ENCODE peak calls at places on chromosomes 12 and 14, in four cellular contexts. F is AG04450, Q is cardiac fibroblast, W is suprapubic skin. X is an unnamed sample.

GRCh38 chr14:92993302-92993701 is 70.4 kb downstream of the CHGA start:
- DNase-seq in Q (no peak), W (no peak), F (no peak), X (no peak)

GRCh38 chr14:53526190-53526589 is 373.1 kb upstream of the DDHD1 start:
- DNase-seq in Q (no peak), W (no peak), F (no peak), X (no peak)

GRCh38 chr12:116148844-116149243 is 128.6 kb downstream of the MED13L start:
- DNase-seq in Q (no peak), F (no peak), W (no peak), X (no peak)

GRCh38 chr12:105561981-105562726 is 231.7 kb downstream of the C12orf75 start:
- DNase-seq in F (peak), Q (peak), W (no peak), X (peak)

GRCh38 chr12:128069359-128069997 is 197.5 kb upstream of the TMEM132C start:
- DNase-seq in Q (peak), W (no peak), F (no peak), X (no peak)

GRCh38 chr14:67166450-67166853 is 22.8 kb upstream of the GARIN2 start:
- DNase-seq in W (no peak), F (peak), Q (peak), X (no peak)

GRCh38 chr14:56659964-56660551 is 80.5 kb downstream of the TMEM260 start:
- DNase-seq in W (no peak), Q (peak), F (peak), X (peak)

GRCh38 chr12:47734725-47735480 is 9.6 kb upstream of the ENDOU start:
- DNase-seq in Q (no peak), F (no peak), W (no peak), X (no peak)

GRCh38 chr12:113580437-113580836 is 108.8 kb upstream of the LHX5 start:
- DNase-seq in Q (no peak), F (no peak), W (no peak), X (no peak)

GRCh38 chr14:51849095-51849494 is 11.3 kb upstream of the GNG2 start:
- DNase-seq in F (no peak), W (no peak), Q (no peak), X (no peak)

GRCh38 chr12:51821423-51822260 is 26.9 kb downstream of the FIGNL2 start:
- DNase-seq in Q (no peak), F (no peak), W (no peak), X (no peak)

GRCh38 chr12:119592232-119592631 is 1.3 kb upstream of the TMEM233 start:
- DNase-seq in Q (no peak), W (no peak), F (no peak), X (peak)

GRCh38 chr12:109927622-109928021 is 27.5 kb downstream of the TCHP start:
- DNase-seq in Q (peak), W (peak), F (no peak), X (no peak)

GRCh38 chr14:68787235-68787727 is 5.6 kb downstream of the ZFP36L1 start:
- DNase-seq in W (no peak), F (no peak), Q (no peak), X (no peak)

GRCh38 chr12:98725481-98726247 is 80.6 kb downstream of the APAF1 start:
- DNase-seq in Q (peak), F (peak), W (no peak), X (no peak)

GRCh38 chr12:77847060-77847541 is 16.4 kb downstream of the NAV3 start:
- DNase-seq in F (no peak), Q (peak), W (no peak), X (peak)

GRCh38 chr12:85076688-85077430 is 40.7 kb downstream of the LRRIQ1 start:
- DNase-seq in F (peak), W (no peak), Q (peak), X (peak)

GRCh38 chr12:50734409-50735263 is 29.3 kb upstream of the ATF1 start:
- DNase-seq in F (no peak), Q (peak), W (no peak), X (no peak)

GRCh38 chr12:93667672-93668071 is 9.5 kb upstream of the CRADD start:
- DNase-seq in F (peak), W (no peak), Q (no peak), X (peak)

GRCh38 chr12:30440826-30441602 is 254.7 kb downstream of the IPO8 start:
- DNase-seq in W (no peak), F (no peak), Q (peak), X (no peak)

GRCh38 chr12:98416845-98417244 is 98.5 kb upstream of the TMPO start:
- DNase-seq in Q (peak), F (no peak), W (no peak), X (no peak)

GRCh38 chr14:88588081-88588480 is 25.2 kb downstream of the ZC3H14 start:
- DNase-seq in Q (no peak), F (no peak), W (no peak), X (no peak)

GRCh38 chr14:64966976-64967375 is 5.2 kb downstream of the RAB15 start:
- DNase-seq in W (no peak), F (no peak), Q (no peak), X (no peak)

GRCh38 chr12:20631711-20632110 is 63.4 kb upstream of the SLCO1C1 start:
- DNase-seq in Q (peak), W (no peak), F (no peak), X (no peak)

GRCh38 chr14:93824076-93824475 is 35.8 kb upstream of the PRIMA1 start:
- DNase-seq in W (no peak), F (no peak), Q (no peak), X (no peak)

GRCh38 chr12:101935769-101936741 is 58.7 kb downstream of the DRAM1 start:
- DNase-seq in F (peak), Q (peak), W (peak), X (peak)

GRCh38 chr14:105173901-105174894 is 5.6 kb upstream of the JAG2 start:
- DNase-seq in F (no peak), Q (no peak), W (no peak), X (no peak)

GRCh38 chr14:103123634-103124500 is 606 bp downstream of the TNFAIP2 start:
- DNase-seq in W (peak), Q (peak), F (no peak), X (no peak)

GRCh38 chr14:103121161-103121845 is 2.0 kb upstream of the TNFAIP2 start:
- DNase-seq in F (no peak), W (peak), Q (peak), X (no peak)

GRCh38 chr14:103123128-103123633 is at the start of gene TNFAIP2:
- DNase-seq in F (no peak), W (peak), Q (peak), X (no peak)

GRCh38 chr14:103122578-103123127 is 608 bp upstream of the TNFAIP2 start:
- DNase-seq in F (no peak), Q (no peak), W (no peak), X (no peak)

GRCh38 chr14:103121846-103122577 is 1.2 kb upstream of the TNFAIP2 start:
- DNase-seq in F (no peak), W (peak), Q (peak), X (peak)
- H3K4me3 ChIP-seq in F (no peak), W (peak), Q (peak), X (no peak)

GRCh38 chr14:101151930-101152310 is 248.4 kb upstream of the RTL1 start:
- DNase-seq in F (no peak), Q (no peak), W (no peak), X (no peak)
- H3K4me3 ChIP-seq in F (no peak), Q (no peak), W (no peak), X (no peak)

GRCh38 chr12:9750276-9751203 is 10.2 kb downstream of the CD69 start:
- DNase-seq in F (peak), Q (peak), W (no peak), X (peak)

GRCh38 chr12:9754097-9754964 is 6.4 kb downstream of the CD69 start:
- DNase-seq in W (no peak), Q (no peak), F (no peak), X (no peak)

GRCh38 chr12:9752145-9752717 is 8.5 kb downstream of the CD69 start:
- DNase-seq in Q (no peak), F (no peak), W (no peak), X (no peak)

GRCh38 chr12:9753042-9753820 is 7.5 kb downstream of the CD69 start:
- DNase-seq in Q (no peak), W (no peak), F (no peak), X (no peak)

DNA sequence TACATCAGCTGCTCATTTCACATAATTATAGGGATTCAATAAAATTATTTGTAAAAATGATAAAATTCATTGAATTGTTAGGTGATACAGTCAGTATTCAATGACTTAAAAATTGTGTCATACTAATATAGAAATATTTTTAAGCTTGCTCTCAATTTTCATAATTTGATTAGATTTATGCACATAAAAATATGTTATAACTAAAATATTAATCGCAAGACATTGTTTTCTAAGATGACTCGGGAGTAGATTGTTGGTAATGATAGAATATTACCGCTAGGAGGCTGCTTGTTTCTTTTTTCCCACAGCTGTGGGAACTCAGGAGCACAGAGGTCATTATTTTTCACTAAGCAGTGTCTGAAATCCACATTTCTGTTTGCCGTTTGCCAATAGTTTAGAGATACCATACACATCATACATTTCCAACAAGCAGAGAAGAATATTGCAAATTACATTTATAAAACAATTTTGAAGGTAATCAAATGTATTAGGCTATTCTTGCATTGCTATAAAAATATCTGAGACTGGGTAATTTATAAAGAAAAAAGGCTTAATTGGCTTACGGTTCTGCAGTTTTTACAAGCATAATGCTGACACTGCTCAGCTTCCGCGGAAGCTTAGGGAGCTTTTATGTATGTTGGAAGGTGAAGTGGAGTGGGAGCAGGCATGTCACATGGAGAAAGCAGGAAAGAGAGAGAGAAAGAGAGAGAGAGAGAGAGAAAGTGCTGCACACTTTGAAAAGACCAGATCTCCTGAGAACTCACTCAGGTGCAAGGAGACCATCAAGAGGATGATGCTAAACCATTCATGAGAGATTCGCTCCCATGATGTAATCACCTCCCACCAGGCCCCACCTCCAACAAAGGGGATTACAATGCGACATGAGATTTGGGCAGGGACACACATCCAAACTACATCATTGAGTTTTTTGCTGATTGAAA is 9.2 kb downstream of the CD69 start:
- DNase-seq in F (no peak), W (no peak), Q (peak), X (no peak)
- H3K4me3 ChIP-seq in F (no peak), W (peak), Q (no peak), X (no peak)

GRCh38 chr14:99790978-99791376 is 2.2 kb upstream of the EML1 start:
- DNase-seq in W (no peak), Q (no peak), F (no peak), X (no peak)

GRCh38 chr14:99794156-99794780 is 1.1 kb downstream of the EML1 start:
- DNase-seq in Q (no peak), W (no peak), F (no peak), X (no peak)

GRCh38 chr14:99793213-99794155 is at the start of gene EML1:
- DNase-seq in W (peak), Q (peak), F (peak), X (peak)

GRCh38 chr14:99791476-99792283 is 1.5 kb upstream of the EML1 start:
- DNase-seq in W (no peak), Q (peak), F (no peak), X (no peak)

DNA sequence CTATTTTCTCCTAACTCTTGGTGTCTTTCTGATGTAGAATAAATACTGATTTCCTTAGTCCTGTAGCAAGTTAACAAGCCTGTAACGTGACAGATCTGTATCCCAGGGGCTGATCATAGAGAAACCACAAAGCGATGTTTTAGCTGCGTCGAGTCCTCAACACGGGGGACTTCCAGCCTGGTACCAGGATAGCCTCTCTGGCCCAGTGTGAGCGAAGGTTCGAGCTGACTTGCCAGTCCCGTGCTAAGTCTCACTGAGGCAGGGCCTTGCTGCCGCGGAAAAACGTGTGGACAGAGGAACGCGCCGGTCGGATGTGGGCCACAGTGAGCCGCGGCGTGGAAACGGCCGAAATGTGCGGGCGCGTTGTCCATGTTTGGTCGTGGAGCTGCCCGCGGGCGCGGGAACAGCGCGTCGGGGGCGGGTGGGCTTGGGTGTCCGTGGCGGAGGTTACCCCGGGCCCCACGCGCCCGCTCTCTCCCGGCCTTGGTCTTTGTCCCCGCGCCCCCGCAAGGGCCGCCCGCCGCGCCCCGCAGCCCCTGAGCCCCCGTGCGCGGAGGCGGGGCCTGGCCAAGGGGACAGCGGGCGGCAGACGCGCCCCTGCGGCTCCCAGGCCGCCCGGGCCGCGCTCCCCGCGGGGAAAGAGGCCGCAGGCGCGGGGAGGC is 531 bp upstream of the EML1 start:
- DNase-seq in Q (peak), F (no peak), W (no peak), X (no peak)
- H3K4me3 ChIP-seq in Q (peak), F (peak), W (peak), X (peak)

DNA sequence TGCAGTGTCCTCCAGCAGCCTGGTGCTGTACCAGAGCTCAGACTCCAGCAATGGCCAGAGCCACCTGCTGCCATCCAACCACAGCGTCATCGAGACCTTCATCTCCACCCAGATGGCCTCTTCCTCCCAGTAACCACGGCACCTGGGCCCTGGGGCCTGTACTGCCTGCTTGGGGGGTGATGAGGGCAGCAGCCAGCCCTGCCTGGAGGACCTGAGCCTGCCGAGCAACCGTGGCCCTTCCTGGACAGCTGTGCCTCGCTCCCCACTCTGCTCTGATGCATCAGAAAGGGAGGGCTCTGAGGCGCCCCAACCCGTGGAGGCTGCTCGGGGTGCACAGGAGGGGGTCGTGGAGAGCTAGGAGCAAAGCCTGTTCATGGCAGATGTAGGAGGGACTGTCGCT is 15.2 kb downstream of the C12orf43 start:
- DNase-seq in F (no peak), W (no peak), Q (no peak), X (no peak)
- H3K4me3 ChIP-seq in F (no peak), W (no peak), Q (no peak), X (no peak)

DNA sequence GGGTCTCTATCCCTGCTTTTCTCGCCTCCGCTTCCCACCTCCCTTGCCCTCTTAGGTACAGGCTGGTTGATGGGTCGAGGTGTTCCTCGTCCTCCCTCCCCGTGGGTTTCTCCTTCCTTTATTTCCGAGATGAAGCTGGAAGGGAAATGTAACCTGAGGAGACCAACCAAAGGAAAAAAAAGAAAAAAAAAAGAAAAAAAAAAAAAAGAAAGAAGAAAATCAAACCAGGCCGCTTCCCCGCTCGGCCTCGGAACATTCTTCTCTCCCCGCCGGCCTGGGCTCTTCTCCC is 1.7 kb upstream of the NFATC4 start:
- DNase-seq in W (no peak), Q (no peak), F (no peak), X (no peak)
- H3K4me3 ChIP-seq in W (peak), Q (peak), F (peak), X (peak)